ENCODE peak calls at places on chromosomes 7 and 10, in seven cellular contexts. One of them, this sample, is unnamed. For H3K4me1, the result is how much of the 10 kb centered on the place peaks cover.

GRCh38 chr10:6059506-6059905 is 2.7 kb downstream of the IL2RA start:
- DNase-seq in neuronal stem cell: no peak
- DNase-seq in H1: no peak
- DNase-seq in trophoblast cell: no peak
- DNase-seq in mesendoderm: no peak
- DNase-seq in IMR-90: no peak
- DNase-seq in mesenchymal stem cell: no peak
- DNase-seq in this sample: no peak

GRCh38 chr7:67625257-67625713 is 628.7 kb downstream of the TYW1 start:
- DNase-seq in IMR-90: peak
- DNase-seq in mesendoderm: peak
- DNase-seq in trophoblast cell: no peak
- DNase-seq in H1: peak
- DNase-seq in neuronal stem cell: peak
- DNase-seq in mesenchymal stem cell: peak
- DNase-seq in this sample: peak

GRCh38 chr10:30813872-30814471 is 184.4 kb upstream of the LYZL2 start:
- DNase-seq in IMR-90: peak
- DNase-seq in mesendoderm: no peak
- DNase-seq in H1: no peak
- DNase-seq in neuronal stem cell: no peak
- DNase-seq in mesenchymal stem cell: peak
- DNase-seq in trophoblast cell: no peak
- DNase-seq in this sample: no peak

GRCh38 chr10:96863922-96864543 is 31.9 kb downstream of the LCOR start:
- DNase-seq in H1: no peak
- DNase-seq in IMR-90: peak
- DNase-seq in trophoblast cell: no peak
- DNase-seq in neuronal stem cell: no peak
- DNase-seq in mesendoderm: peak
- DNase-seq in mesenchymal stem cell: peak
- DNase-seq in this sample: no peak

GRCh38 chr10:20990604-20991003 is 93.5 kb upstream of the NEBL start:
- DNase-seq in IMR-90: no peak
- DNase-seq in H1: no peak
- DNase-seq in neuronal stem cell: no peak
- DNase-seq in trophoblast cell: peak
- DNase-seq in mesendoderm: peak
- DNase-seq in mesenchymal stem cell: peak
- DNase-seq in this sample: no peak

GRCh38 chr10:117162093-117163021 is 24.3 kb upstream of the VAX1 start:
- DNase-seq in mesenchymal stem cell: no peak
- DNase-seq in mesendoderm: peak
- DNase-seq in H1: no peak
- DNase-seq in neuronal stem cell: no peak
- DNase-seq in trophoblast cell: no peak
- DNase-seq in IMR-90: no peak
- DNase-seq in this sample: peak

GRCh38 chr7:95052692-95053091 is 145.3 kb downstream of the PPP1R9A start:
- DNase-seq in mesendoderm: no peak
- DNase-seq in trophoblast cell: no peak
- DNase-seq in H1: no peak
- DNase-seq in neuronal stem cell: no peak
- DNase-seq in IMR-90: no peak
- DNase-seq in mesenchymal stem cell: no peak
- DNase-seq in this sample: no peak

GRCh38 chr7:65554-65953 is 126.8 kb upstream of the FAM20C start:
- DNase-seq in mesenchymal stem cell: peak
- DNase-seq in neuronal stem cell: no peak
- DNase-seq in H1: no peak
- DNase-seq in IMR-90: peak
- DNase-seq in mesendoderm: no peak
- DNase-seq in trophoblast cell: peak
- DNase-seq in this sample: no peak

GRCh38 chr7:119706608-119707007 is 566.4 kb upstream of the KCND2 start:
- DNase-seq in H1: no peak
- DNase-seq in IMR-90: no peak
- DNase-seq in trophoblast cell: no peak
- DNase-seq in mesendoderm: no peak
- DNase-seq in mesenchymal stem cell: no peak
- DNase-seq in neuronal stem cell: no peak
- DNase-seq in this sample: no peak

GRCh38 chr7:2823124-2823523 is 21.0 kb downstream of the GNA12 start:
- DNase-seq in neuronal stem cell: no peak
- DNase-seq in mesenchymal stem cell: no peak
- DNase-seq in mesendoderm: no peak
- DNase-seq in trophoblast cell: no peak
- DNase-seq in IMR-90: no peak
- DNase-seq in H1: no peak
- DNase-seq in this sample: no peak

GRCh38 chr7:136033413-136034031 is 56.4 kb upstream of the MTPN start:
- DNase-seq in neuronal stem cell: no peak
- DNase-seq in trophoblast cell: no peak
- DNase-seq in H1: no peak
- DNase-seq in IMR-90: no peak
- DNase-seq in mesenchymal stem cell: peak
- DNase-seq in mesendoderm: peak
- DNase-seq in this sample: no peak

GRCh38 chr7:47035522-47035921 is 546.4 kb downstream of the TNS3 start:
- DNase-seq in mesendoderm: no peak
- DNase-seq in trophoblast cell: no peak
- DNase-seq in mesenchymal stem cell: peak
- DNase-seq in H1: no peak
- DNase-seq in neuronal stem cell: no peak
- DNase-seq in IMR-90: no peak
- DNase-seq in this sample: no peak

GRCh38 chr7:47371733-47372368 is 210.1 kb downstream of the TNS3 start:
- DNase-seq in neuronal stem cell: no peak
- DNase-seq in trophoblast cell: no peak
- DNase-seq in IMR-90: peak
- DNase-seq in H1: no peak
- DNase-seq in mesenchymal stem cell: peak
- DNase-seq in mesendoderm: peak
- DNase-seq in this sample: no peak

GRCh38 chr7:116139007-116139406 is 71.3 kb upstream of the TES start:
- DNase-seq in trophoblast cell: no peak
- DNase-seq in IMR-90: peak
- DNase-seq in mesendoderm: peak
- DNase-seq in mesenchymal stem cell: no peak
- DNase-seq in neuronal stem cell: peak
- DNase-seq in H1: no peak
- DNase-seq in this sample: no peak

GRCh38 chr10:109205929-109206585 is 717.3 kb downstream of the XPNPEP1 start:
- DNase-seq in IMR-90: peak
- DNase-seq in H1: no peak
- DNase-seq in neuronal stem cell: no peak
- DNase-seq in mesenchymal stem cell: peak
- DNase-seq in mesendoderm: peak
- DNase-seq in trophoblast cell: peak
- DNase-seq in this sample: no peak

GRCh38 chr7:128347573-128348147 is 4.0 kb upstream of the RBM28 start:
- DNase-seq in mesenchymal stem cell: peak
- DNase-seq in IMR-90: peak
- DNase-seq in trophoblast cell: peak
- DNase-seq in H1: peak
- DNase-seq in neuronal stem cell: peak
- DNase-seq in mesendoderm: peak
- DNase-seq in this sample: peak

GRCh38 chr7:21923663-21924062 is 22.0 kb downstream of the CDCA7L start:
- DNase-seq in trophoblast cell: no peak
- DNase-seq in mesenchymal stem cell: no peak
- DNase-seq in neuronal stem cell: peak
- DNase-seq in mesendoderm: peak
- DNase-seq in H1: no peak
- DNase-seq in IMR-90: peak
- DNase-seq in this sample: no peak

GRCh38 chr7:110569486-110569885 is 521.4 kb upstream of the LRRN3 start:
- DNase-seq in mesenchymal stem cell: peak
- DNase-seq in H1: no peak
- DNase-seq in trophoblast cell: no peak
- DNase-seq in IMR-90: peak
- DNase-seq in neuronal stem cell: no peak
- DNase-seq in mesendoderm: no peak
- DNase-seq in this sample: no peak

GRCh38 chr7:110568388-110568787 is 522.5 kb upstream of the LRRN3 start:
- DNase-seq in trophoblast cell: peak
- DNase-seq in H1: no peak
- DNase-seq in mesenchymal stem cell: no peak
- DNase-seq in mesendoderm: no peak
- DNase-seq in neuronal stem cell: no peak
- DNase-seq in IMR-90: no peak
- DNase-seq in this sample: no peak

GRCh38 chr7:110573862-110574528 is 516.9 kb upstream of the LRRN3 start:
- DNase-seq in IMR-90: peak
- DNase-seq in trophoblast cell: peak
- DNase-seq in mesenchymal stem cell: peak
- DNase-seq in H1: no peak
- DNase-seq in mesendoderm: peak
- DNase-seq in neuronal stem cell: no peak
- DNase-seq in this sample: no peak

DNA sequence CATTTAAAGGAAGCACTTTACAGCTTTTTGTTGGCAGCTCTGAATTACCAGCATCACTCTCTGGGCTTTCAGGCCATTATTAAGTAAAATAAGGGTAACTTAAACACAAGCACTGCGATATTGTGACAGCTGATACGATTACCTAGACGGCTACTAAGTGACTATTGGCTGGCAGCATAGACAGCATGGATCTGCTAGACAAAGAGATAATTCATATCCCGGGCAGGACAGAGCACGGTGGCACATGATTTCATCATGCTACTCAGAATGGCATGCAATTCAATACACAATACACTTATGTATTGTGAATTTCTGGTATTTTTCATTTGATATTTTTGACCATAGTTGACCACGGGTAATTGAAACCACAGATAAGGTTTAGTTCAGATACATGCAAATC is 522.0 kb upstream of the LRRN3 start:
- DNase-seq in neuronal stem cell: no peak
- DNase-seq in mesenchymal stem cell: no peak
- DNase-seq in trophoblast cell: no peak
- DNase-seq in H1: no peak
- DNase-seq in mesendoderm: no peak
- DNase-seq in IMR-90: peak
- DNase-seq in this sample: no peak
- H4K8ac ChIP-seq in neuronal stem cell: no peak
- H4K8ac ChIP-seq in mesenchymal stem cell: no peak
- H4K8ac ChIP-seq in trophoblast cell: no peak
- H4K8ac ChIP-seq in H1: no peak
- H4K8ac ChIP-seq in mesendoderm: no peak
- H4K8ac ChIP-seq in IMR-90: peak
- H4K8ac ChIP-seq in this sample: no peak

GRCh38 chr7:7491044-7491443 is 44.6 kb downstream of the COL28A1 start:
- DNase-seq in H1: no peak
- DNase-seq in mesenchymal stem cell: peak
- DNase-seq in mesendoderm: no peak
- DNase-seq in IMR-90: peak
- DNase-seq in neuronal stem cell: no peak
- DNase-seq in trophoblast cell: no peak
- DNase-seq in this sample: no peak

GRCh38 chr7:7495171-7495570 is 40.5 kb downstream of the COL28A1 start:
- DNase-seq in IMR-90: no peak
- DNase-seq in H1: no peak
- DNase-seq in neuronal stem cell: no peak
- DNase-seq in mesendoderm: no peak
- DNase-seq in trophoblast cell: no peak
- DNase-seq in mesenchymal stem cell: no peak
- DNase-seq in this sample: no peak

GRCh38 chr7:7499892-7500291 is 35.8 kb downstream of the COL28A1 start:
- DNase-seq in trophoblast cell: no peak
- DNase-seq in H1: no peak
- DNase-seq in mesendoderm: no peak
- DNase-seq in mesenchymal stem cell: no peak
- DNase-seq in neuronal stem cell: no peak
- DNase-seq in IMR-90: no peak
- DNase-seq in this sample: no peak

GRCh38 chr7:7498881-7499280 is 36.8 kb downstream of the COL28A1 start:
- DNase-seq in H1: no peak
- DNase-seq in mesenchymal stem cell: no peak
- DNase-seq in mesendoderm: no peak
- DNase-seq in IMR-90: no peak
- DNase-seq in neuronal stem cell: no peak
- DNase-seq in trophoblast cell: no peak
- DNase-seq in this sample: no peak

DNA sequence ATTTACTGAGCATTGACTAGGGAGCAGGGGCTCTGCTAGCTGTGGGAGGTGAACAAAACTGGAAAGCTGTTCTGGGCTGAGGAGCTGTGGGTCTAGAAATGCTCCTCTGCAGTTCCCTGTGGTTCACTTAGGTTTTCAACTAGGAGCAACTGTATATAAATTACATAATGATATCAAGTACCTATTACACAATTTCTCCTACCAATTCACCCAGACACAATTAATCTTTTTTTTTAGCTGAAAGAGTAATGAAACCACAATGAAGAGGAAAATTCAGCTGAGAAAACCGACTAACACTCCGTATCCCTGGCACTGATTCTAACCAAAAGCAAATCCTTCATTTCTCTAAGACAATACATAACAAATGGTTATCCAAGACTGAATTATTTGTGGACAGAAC is 39.3 kb downstream of the COL28A1 start:
- DNase-seq in neuronal stem cell: no peak
- DNase-seq in trophoblast cell: no peak
- DNase-seq in mesenchymal stem cell: no peak
- DNase-seq in mesendoderm: no peak
- DNase-seq in H1: no peak
- DNase-seq in IMR-90: no peak
- DNase-seq in this sample: no peak
- H2BK5ac ChIP-seq in neuronal stem cell: no peak
- H2BK5ac ChIP-seq in trophoblast cell: no peak
- H2BK5ac ChIP-seq in mesenchymal stem cell: no peak
- H2BK5ac ChIP-seq in mesendoderm: no peak
- H2BK5ac ChIP-seq in H1: no peak
- H2BK5ac ChIP-seq in IMR-90: no peak
- H2BK5ac ChIP-seq in this sample: no peak

GRCh38 chr10:132302911-132303310 is 4.8 kb downstream of the STK32C start:
- DNase-seq in trophoblast cell: no peak
- DNase-seq in mesendoderm: no peak
- DNase-seq in H1: no peak
- DNase-seq in neuronal stem cell: no peak
- DNase-seq in IMR-90: no peak
- DNase-seq in mesenchymal stem cell: no peak
- DNase-seq in this sample: no peak
- H3K4me1 ChIP-seq in trophoblast cell: under half
- H3K4me1 ChIP-seq in mesendoderm: under half
- H3K4me1 ChIP-seq in H1: under half
- H3K4me1 ChIP-seq in neuronal stem cell: under half
- H3K4me1 ChIP-seq in IMR-90: under half
- H3K4me1 ChIP-seq in mesenchymal stem cell: under half
- H3K4me1 ChIP-seq in this sample: under half

DNA sequence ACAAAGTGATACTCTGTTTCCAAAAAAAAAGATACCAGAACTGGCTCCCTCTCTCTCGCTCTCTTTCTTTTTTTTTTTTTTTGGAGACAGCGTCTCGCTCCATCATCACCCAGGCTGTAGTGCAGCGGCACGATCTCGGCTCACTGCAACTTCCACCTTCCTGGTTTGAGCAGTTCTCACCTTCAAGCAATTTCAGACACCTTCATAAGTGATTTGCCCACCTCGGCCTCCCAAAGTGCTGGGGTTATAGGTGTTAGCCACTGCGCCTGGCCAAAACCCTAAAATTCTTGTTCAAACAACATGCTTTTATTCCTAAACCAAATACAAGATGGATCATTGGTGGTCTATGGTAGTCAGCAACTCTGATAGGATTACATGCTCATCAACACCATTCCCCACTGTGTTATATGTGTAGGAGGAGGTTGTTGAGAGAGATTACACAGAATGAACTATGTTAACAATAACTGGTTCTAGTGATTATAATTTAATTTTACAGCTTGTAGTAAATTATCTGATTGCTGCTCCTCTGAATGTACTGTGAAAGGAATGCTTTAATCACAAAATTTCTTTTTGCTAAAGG is 15.5 kb downstream of the ACBD5 start:
- DNase-seq in mesendoderm: no peak
- DNase-seq in mesenchymal stem cell: no peak
- DNase-seq in trophoblast cell: no peak
- DNase-seq in neuronal stem cell: no peak
- DNase-seq in H1: no peak
- DNase-seq in IMR-90: no peak
- DNase-seq in this sample: no peak
- H4K8ac ChIP-seq in mesendoderm: no peak
- H4K8ac ChIP-seq in mesenchymal stem cell: no peak
- H4K8ac ChIP-seq in trophoblast cell: no peak
- H4K8ac ChIP-seq in neuronal stem cell: no peak
- H4K8ac ChIP-seq in H1: no peak
- H4K8ac ChIP-seq in IMR-90: no peak
- H4K8ac ChIP-seq in this sample: no peak